ENCODE peak calls at places on chromosomes 1 and 21, in nine cellular contexts. D is NCI-H345; X is activated CD4-positive, CD25-positive, alpha-beta regulatory T cell treated with anti-CD3 and anti-CD28 coated beads, Interleukin-2, amount 50 U/mL, for 72 hours; I is myocyte; B is stimulated activated CD4-positive, alpha-beta T cell treated with anti-CD3 and anti-CD28 coated beads, Interleukin-1b, Interleukin-23, amount 100 ng/mL, for 4 hours; T is NCI-H748 treated with DMSO at 0.1 percent for 48 hours; W is HT1080; J is CD4-positive, alpha-beta T cell; P is Calu3. R is an unnamed sample.

GRCh38 chr1:37704966-37705365 is 12.7 kb downstream of the CDCA8 start:
- DNase-seq in D (no peak), X (no peak), I (no peak), B (no peak), T (no peak), W (no peak), J (no peak), P (no peak), R (no peak)

GRCh38 chr21:45308211-45309068 is 20.7 kb upstream of the POFUT2 start:
- DNase-seq in D (no peak), X (no peak), I (peak; percentile 93), B (no peak), T (no peak), W (no peak), J (no peak), P (no peak), R (no peak)

GRCh38 chr1:107250169-107250568 is 109.3 kb downstream of the NTNG1 start:
- DNase-seq in D (peak; percentile 37), X (no peak), I (peak; percentile 8), B (no peak), T (peak; percentile 25), W (peak; percentile 89), J (no peak), P (no peak), R (no peak)

GRCh38 chr21:43361127-43361492 is 65.8 kb downstream of the SIK1 start:
- DNase-seq in D (peak; percentile 54), X (no peak), I (peak; percentile 82), B (no peak), T (no peak), W (no peak), J (no peak), P (no peak), R (no peak)

GRCh38 chr1:200740291-200741212 is 1.9 kb downstream of the CAMSAP2 start:
- DNase-seq in D (no peak), X (no peak), I (no peak), B (no peak), T (no peak), W (no peak), J (no peak), P (no peak), R (no peak)

GRCh38 chr21:26409735-26410134 is 163.4 kb downstream of the CYYR1 start:
- DNase-seq in D (no peak), X (no peak), I (no peak), B (no peak), T (no peak), W (no peak), J (no peak), P (no peak), R (no peak)

GRCh38 chr1:118627435-118627834 is 360.7 kb downstream of the TBX15 start:
- DNase-seq in D (no peak), X (no peak), I (no peak), B (no peak), T (no peak), W (no peak), J (no peak), P (no peak), R (no peak)

GRCh38 chr21:42538479-42539275 is 25.0 kb downstream of the SLC37A1 start:
- DNase-seq in D (no peak), X (no peak), I (no peak), B (no peak), T (peak; percentile 43), W (no peak), J (no peak), P (no peak), R (no peak)

GRCh38 chr21:40881767-40882166 is 34.8 kb upstream of the DSCAM start:
- DNase-seq in D (no peak), X (no peak), I (no peak), B (no peak), T (no peak), W (no peak), J (no peak), P (no peak), R (no peak)

GRCh38 chr1:234578735-234579134 is 31.2 kb downstream of the IRF2BP2 start:
- DNase-seq in D (no peak), X (no peak), I (no peak), B (no peak), T (no peak), W (no peak), J (no peak), P (no peak), R (no peak)

GRCh38 chr1:161440312-161440894 is 64.9 kb upstream of the FCGR2A start:
- DNase-seq in D (no peak), X (peak; percentile 75), I (peak; percentile 55), B (peak; percentile 66), T (no peak), W (peak; percentile 87), J (peak; percentile 24), P (peak; percentile 87), R (peak; percentile 68)

GRCh38 chr1:68046885-68047658 is 3.4 kb downstream of the DIRAS3 start:
- DNase-seq in D (no peak), X (no peak), I (no peak), B (no peak), T (no peak), W (no peak), J (no peak), P (peak; percentile 38), R (no peak)

GRCh38 chr21:27759091-27759659 is 792.3 kb upstream of the ADAMTS5 start:
- DNase-seq in D (no peak), X (no peak), I (no peak), B (no peak), T (no peak), W (no peak), J (no peak), P (peak; percentile 43), R (peak; percentile 32)

R was measured in colonic mucosa.